ENCODE peak calls at places on chromosomes 3 and 15, in five cellular contexts. X is stimulated activated CD4-positive, alpha-beta T cell treated with anti-CD3 and anti-CD28 coated beads, Interleukin-15, amount 100 ng/mL, for 24 hours; F is cardiac fibroblast; U is substantia nigra; O is DMS79. I is an unnamed sample.

GRCh38 chr3:181838940-181839914 is 127.5 kb downstream of the SOX2 start:
- DNase-seq in X (no peak), F (no peak), U (no peak), O (peak; percentile 80), I (no peak)

GRCh38 chr3:13654330-13655073 is 105.6 kb downstream of the FBLN2 start:
- DNase-seq in X (peak; percentile 45), F (no peak), U (no peak), O (no peak), I (no peak)

GRCh38 chr3:187293514-187293870 is 2.0 kb upstream of the MASP1 start:
- DNase-seq in X (no peak), F (no peak), U (no peak), O (no peak), I (no peak)

GRCh38 chr15:78109156-78109555 is 16.8 kb downstream of the SH2D7 start:
- DNase-seq in X (no peak), F (no peak), U (no peak), O (no peak), I (no peak)

GRCh38 chr15:80072285-80072684 is 12.8 kb downstream of the ZFAND6 start:
- DNase-seq in X (no peak), F (peak; percentile 94), U (no peak), O (peak; percentile 43), I (no peak)

GRCh38 chr3:69212411-69213160 is 90.2 kb upstream of the LMOD3 start:
- DNase-seq in X (no peak), F (peak; percentile 85), U (no peak), O (no peak), I (no peak)

GRCh38 chr15:70710714-70711113 is 52.6 kb downstream of the UACA start:
- DNase-seq in X (no peak), F (no peak), U (no peak), O (no peak), I (no peak)

GRCh38 chr15:56739964-56740640 is 6.8 kb upstream of the ZNF280D start:
- DNase-seq in X (no peak), F (peak; percentile 18), U (no peak), O (no peak), I (no peak)

GRCh38 chr3:154956815-154957214 is 123.3 kb upstream of the MME start:
- DNase-seq in X (no peak), F (peak; percentile 26), U (no peak), O (no peak), I (no peak)

GRCh38 chr3:110165753-110166152 is 828.4 kb upstream of the DPPA4 start:
- DNase-seq in X (no peak), F (no peak), U (no peak), O (no peak), I (no peak)

GRCh38 chr3:48593337-48593736 is 1.8 kb downstream of the COL7A1 start:
- DNase-seq in X (no peak), F (no peak), U (no peak), O (no peak), I (no peak)

GRCh38 chr3:12253521-12253920 is 35.3 kb upstream of the PPARG start:
- DNase-seq in X (no peak), F (no peak), U (no peak), O (no peak), I (no peak)